ENCODE peak calls at places on chromosomes 16 and 17, in six cellular contexts. M, C, J, V, G and Z are unnamed samples.

GRCh38 chr16:10501016-10501607 is 79.3 kb downstream of the EMP2 start:
- DNase-seq in C (no peak), M (no peak), G (no peak), V (no peak), J (no peak), Z (no peak)

GRCh38 chr17:5699789-5700188 is 115.5 kb upstream of the NLRP1 start:
- DNase-seq in J (no peak), C (no peak), G (no peak), V (no peak), M (no peak), Z (no peak)

GRCh38 chr16:80518436-80518835 is 22.4 kb upstream of the DYNLRB2 start:
- DNase-seq in J (no peak), G (no peak), M (peak), V (peak), C (no peak), Z (no peak)

GRCh38 chr17:77124192-77124908 is 16.4 kb upstream of the SEC14L1 start:
- DNase-seq in V (peak), G (peak), J (no peak), C (no peak), M (peak), Z (peak)

GRCh38 chr17:39576187-39576586 is 31.5 kb downstream of the NEUROD2 start:
- DNase-seq in C (no peak), V (peak), G (no peak), J (no peak), M (peak), Z (no peak)

GRCh38 chr17:57461082-57461481 is 204.8 kb downstream of the MSI2 start:
- DNase-seq in C (no peak), M (peak), J (no peak), V (peak), G (no peak), Z (no peak)

GRCh38 chr17:19753661-19754463 is 5.8 kb upstream of the ALDH3A1 start:
- DNase-seq in J (no peak), G (no peak), V (peak), M (peak), C (no peak), Z (no peak)

GRCh38 chr16:19223235-19223847 is 55.3 kb downstream of the SYT17 start:
- DNase-seq in G (no peak), C (no peak), V (peak), J (no peak), M (no peak), Z (no peak)

GRCh38 chr17:19409509-19409908 is 1.5 kb upstream of the RNF112 start:
- DNase-seq in G (no peak), V (peak), M (peak), C (no peak), J (no peak), Z (peak)

GRCh38 chr17:64778367-64779290 is 116.5 kb upstream of the SMURF2 start:
- DNase-seq in M (no peak), G (peak), J (no peak), C (no peak), V (no peak), Z (no peak)

GRCh38 chr17:78706271-78706915 is 75.7 kb downstream of the CYTH1 start:
- DNase-seq in J (no peak), V (no peak), C (no peak), G (no peak), M (peak), Z (no peak)

GRCh38 chr17:1256699-1257098 is 13.5 kb upstream of the BHLHA9 start:
- DNase-seq in J (no peak), C (no peak), V (no peak), G (no peak), M (no peak), Z (no peak)

GRCh38 chr17:80177986-80178590 is 8.3 kb downstream of the CARD14 start:
- DNase-seq in J (no peak), G (no peak), C (no peak), M (no peak), V (peak), Z (no peak)

GRCh38 chr17:38663125-38663751 is 11.5 kb downstream of the EPOP start:
- DNase-seq in J (no peak), G (peak), M (peak), C (peak), V (peak), Z (no peak)

GRCh38 chr16:49057391-49057790 is 224.2 kb downstream of the CBLN1 start:
- DNase-seq in G (no peak), J (no peak), V (no peak), M (no peak), C (no peak), Z (no peak)

GRCh38 chr16:81185416-81185815 is 53.1 kb upstream of the BCO1 start:
- DNase-seq in G (no peak), C (no peak), J (no peak), M (no peak), V (no peak), Z (no peak)

GRCh38 chr16:30527635-30528178 is 1.3 kb upstream of the ZNF768 start:
- DNase-seq in V (no peak), J (no peak), M (no peak), G (no peak), C (no peak), Z (no peak)

GRCh38 chr17:13222931-13223330 is 205.1 kb upstream of the ELAC2 start:
- DNase-seq in C (no peak), G (no peak), V (no peak), M (no peak), J (no peak), Z (no peak)

GRCh38 chr16:57802635-57803412 is 533 bp upstream of the KIFC3 start:
- DNase-seq in G (no peak), M (no peak), C (no peak), J (no peak), V (peak), Z (no peak)

GRCh38 chr16:73068546-73069401 is 20.8 kb upstream of the ZFHX3 start:
- DNase-seq in C (no peak), G (no peak), V (peak), M (peak), J (peak), Z (no peak)

GRCh38 chr17:81391964-81392908 is 3.0 kb upstream of the BAHCC1 start:
- DNase-seq in C (no peak), J (peak), G (no peak), V (no peak), M (peak), Z (no peak)

GRCh38 chr16:51701025-51701424 is 550.0 kb upstream of the SALL1 start:
- DNase-seq in J (no peak), C (no peak), G (no peak), M (no peak), V (no peak), Z (no peak)

GRCh38 chr17:45729284-45729907 is 54.7 kb upstream of the CRHR1 start:
- DNase-seq in M (no peak), C (no peak), V (no peak), J (no peak), G (no peak), Z (no peak)

GRCh38 chr17:59371426-59372099 is 40.1 kb downstream of the YPEL2 start:
- DNase-seq in J (peak), M (no peak), C (no peak), G (no peak), V (no peak), Z (no peak)

GRCh38 chr16:68235105-68235881 is 634 bp downstream of the ESRP2 start:
- DNase-seq in G (no peak), V (no peak), J (no peak), M (no peak), C (peak), Z (no peak)

GRCh38 chr17:81683208-81683583 is 401 bp downstream of the ARL16 start:
- DNase-seq in C (no peak), J (no peak), G (peak), V (no peak), M (no peak), Z (no peak)

GRCh38 chr16:72926671-72927070 is 121.3 kb downstream of the ZFHX3 start:
- DNase-seq in V (no peak), C (no peak), J (no peak), M (no peak), G (no peak), Z (no peak)

GRCh38 chr17:38915639-38915995 is 9.8 kb upstream of the LASP1NB start:
- DNase-seq in C (peak), M (no peak), G (no peak), V (no peak), J (no peak), Z (no peak)

GRCh38 chr17:27477971-27478684 is 21.9 kb downstream of the KSR1 start:
- DNase-seq in M (no peak), C (no peak), V (no peak), J (no peak), G (no peak), Z (no peak)

GRCh38 chr16:71631776-71632175 is 5.8 kb downstream of the MARVELD3 start:
- DNase-seq in V (no peak), G (no peak), J (no peak), C (no peak), M (no peak), Z (no peak)

GRCh38 chr17:76293106-76293505 is 15.0 kb downstream of the QRICH2 start:
- DNase-seq in C (no peak), G (no peak), M (no peak), J (no peak), V (no peak), Z (no peak)

GRCh38 chr17:48752399-48753288 is 24.1 kb upstream of the HOXB13 start:
- DNase-seq in G (no peak), C (no peak), M (no peak), V (no peak), J (no peak), Z (no peak)

GRCh38 chr16:48128769-48129168 is 27.0 kb downstream of the ABCC12 start:
- DNase-seq in G (no peak), M (peak), J (no peak), V (no peak), C (no peak), Z (no peak)

GRCh38 chr17:31688704-31689103 is 170.3 kb downstream of the COPRS start:
- DNase-seq in C (no peak), G (no peak), J (no peak), M (peak), V (peak), Z (no peak)

GRCh38 chr17:5580974-5581373 is 3.3 kb downstream of the NLRP1 start:
- DNase-seq in J (no peak), M (no peak), G (no peak), C (no peak), V (no peak), Z (no peak)